ENCODE peak calls at places on chromosomes 2 and 18, in seven cellular contexts. Q is cardiac fibroblast, G is PC-3, U is psoas muscle, O is H7, Z is lower lobe of right lung, H is transverse colon. X is an unnamed sample.

GRCh38 chr2:163778045-163778753 is 42.4 kb upstream of the FIGN start:
- DNase-seq in Q (peak), G (peak), U (no peak), O (no peak), Z (no peak), H (no peak), X (no peak)

GRCh38 chr2:187390891-187391290 is 57.2 kb downstream of the CALCRL start:
- DNase-seq in Q (peak), G (peak), U (no peak), O (no peak), Z (no peak), H (no peak), X (no peak)

GRCh38 chr2:133968446-133968845 is 285.4 kb upstream of the MGAT5 start:
- DNase-seq in Q (no peak), G (no peak), U (no peak), O (no peak), Z (no peak), H (no peak), X (no peak)

GRCh38 chr2:78654941-78655340 is 370.6 kb upstream of the REG3G start:
- DNase-seq in Q (no peak), G (no peak), U (no peak), O (no peak), Z (no peak), H (no peak), X (no peak)

GRCh38 chr2:869357-869871 is 81.2 kb upstream of the SNTG2 start:
- DNase-seq in Q (no peak), G (no peak), U (no peak), O (no peak), Z (no peak), H (no peak), X (peak)

GRCh38 chr2:10964076-10964812 is 52.5 kb downstream of the KCNF1 start:
- DNase-seq in Q (peak), G (no peak), U (no peak), O (no peak), Z (no peak), H (no peak), X (no peak)

GRCh38 chr18:24293254-24293653 is 104.4 kb downstream of the OSBPL1A start:
- DNase-seq in Q (no peak), G (no peak), U (no peak), O (no peak), Z (no peak), H (no peak), X (no peak)

GRCh38 chr2:17386771-17387170 is 131.5 kb downstream of the RAD51AP2 start:
- DNase-seq in Q (no peak), G (no peak), U (no peak), O (no peak), Z (no peak), H (no peak), X (no peak)

GRCh38 chr18:79394438-79395307 is 1.1 kb upstream of the NFATC1 start:
- DNase-seq in Q (peak), G (peak), U (no peak), O (no peak), Z (no peak), H (no peak), X (peak)

GRCh38 chr2:44237221-44237620 is 38.1 kb upstream of the SLC3A1 start:
- DNase-seq in Q (no peak), G (no peak), U (no peak), O (no peak), Z (no peak), H (no peak), X (peak)

GRCh38 chr2:224286923-224287322 is 115.0 kb downstream of the FAM124B start:
- DNase-seq in Q (no peak), G (peak), U (no peak), O (no peak), Z (no peak), H (no peak), X (peak)

GRCh38 chr2:224838335-224838734 is 122.2 kb upstream of the CCDC195 start:
- DNase-seq in Q (peak), G (no peak), U (no peak), O (no peak), Z (no peak), H (no peak), X (no peak)

DNA sequence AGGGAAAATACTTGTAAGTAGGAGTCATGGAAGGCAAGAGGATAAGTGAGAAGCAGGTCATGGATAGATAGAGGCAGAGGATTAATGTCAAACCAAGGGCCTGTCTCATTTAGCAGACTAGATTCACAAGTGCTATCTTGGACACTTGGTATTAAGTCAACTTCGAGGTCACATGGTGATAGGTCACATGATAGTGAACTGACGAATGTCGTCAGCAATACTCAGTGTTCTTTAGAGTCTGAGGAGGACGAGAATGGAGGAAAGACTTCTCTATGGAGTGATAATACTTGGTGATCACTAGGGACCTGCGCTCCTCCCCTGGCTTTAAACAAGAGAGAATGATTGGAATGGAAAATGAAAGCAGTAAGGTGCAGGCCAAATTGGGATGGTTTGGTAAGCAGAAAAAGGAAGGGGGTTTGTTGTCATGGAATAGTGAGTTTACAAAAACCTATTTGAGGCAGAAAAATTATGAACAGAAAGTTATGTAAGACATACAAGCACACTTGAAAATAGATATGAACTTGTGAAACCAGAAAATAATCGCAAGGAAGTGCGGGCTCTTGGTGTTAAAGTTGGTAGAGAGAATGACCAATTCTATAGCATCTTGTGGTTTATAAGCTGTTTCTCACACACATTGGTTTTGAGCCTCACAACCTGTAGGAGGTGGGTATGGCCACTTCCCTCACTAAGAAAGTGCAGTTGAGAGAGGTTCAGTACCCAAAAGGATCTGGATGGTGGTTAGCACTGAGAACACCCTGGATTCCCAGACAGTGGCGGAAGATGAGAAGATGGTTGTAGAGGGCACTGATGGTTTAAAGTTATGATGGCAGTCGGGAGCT is 141.5 kb downstream of the WDSUB1 start:
- DNase-seq in Q (no peak), G (no peak), U (no peak), O (no peak), Z (no peak), H (no peak), X (no peak)
- H3K4me3 ChIP-seq in Q (no peak), G (no peak), U (no peak), O (no peak), Z (no peak), H (no peak), X (no peak)

GRCh38 chr2:128644745-128645256 is 326.1 kb upstream of the HS6ST1 start:
- DNase-seq in Q (no peak), G (no peak), U (no peak), O (peak), Z (no peak), H (no peak), X (no peak)
- H3K4me3 ChIP-seq in Q (no peak), G (no peak), U (no peak), O (no peak), Z (no peak), H (no peak), X (no peak)

GRCh38 chr18:500556-501405 is at the start of gene COLEC12:
- DNase-seq in Q (no peak), G (no peak), U (peak), O (peak), Z (peak), H (peak), X (no peak)

GRCh38 chr18:498901-499300 is 1.6 kb downstream of the COLEC12 start:
- DNase-seq in Q (no peak), G (no peak), U (no peak), O (no peak), Z (no peak), H (no peak), X (no peak)

GRCh38 chr18:501406-501714 is 859 bp upstream of the COLEC12 start:
- DNase-seq in Q (no peak), G (no peak), U (no peak), O (peak), Z (no peak), H (no peak), X (no peak)

GRCh38 chr18:500230-500555 is 308 bp downstream of the COLEC12 start:
- DNase-seq in Q (no peak), G (no peak), U (peak), O (peak), Z (no peak), H (no peak), X (no peak)

GRCh38 chr18:499351-500229 is 911 bp downstream of the COLEC12 start:
- DNase-seq in Q (peak), G (peak), U (peak), O (peak), Z (peak), H (no peak), X (no peak)
- H3K4me3 ChIP-seq in Q (peak), G (peak), U (peak), O (peak), Z (peak), H (peak), X (no peak)

DNA sequence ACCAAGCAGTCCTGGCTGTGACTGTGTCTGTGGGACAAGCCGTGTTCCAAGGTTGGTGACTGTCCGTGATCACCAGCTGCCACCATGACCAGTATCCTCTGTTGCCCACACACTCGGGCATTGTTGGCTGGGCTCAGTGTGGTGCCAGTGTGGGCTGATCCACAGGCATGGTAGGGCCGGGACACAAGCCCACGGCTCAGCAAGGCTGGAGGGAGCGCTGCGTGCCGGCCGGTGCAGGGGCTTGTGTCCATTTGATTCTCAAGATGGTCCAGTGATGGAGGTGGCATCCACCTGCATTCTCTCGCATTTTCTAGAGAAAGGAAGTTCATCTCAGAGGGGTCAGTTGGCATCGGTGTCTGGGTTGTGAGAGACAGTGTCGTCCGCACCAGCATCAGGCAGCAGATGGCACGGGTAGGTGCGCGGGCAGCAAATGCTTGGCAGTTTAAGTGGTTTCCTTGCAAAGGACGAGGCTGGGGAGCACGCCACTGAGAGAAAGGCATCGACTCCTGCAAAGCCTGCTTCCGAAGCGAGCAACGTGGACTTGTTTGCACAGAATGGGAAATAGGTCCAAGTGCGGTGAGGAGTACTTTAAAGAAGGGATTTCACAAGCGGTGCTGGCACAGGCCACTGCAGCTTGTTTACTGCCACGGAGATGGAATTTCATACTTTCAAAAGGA is 20.9 kb downstream of the TWIST2 start:
- DNase-seq in Q (peak), G (no peak), U (peak), O (no peak), Z (peak), H (peak), X (no peak)
- H3K4me3 ChIP-seq in Q (no peak), G (no peak), U (no peak), O (no peak), Z (no peak), H (no peak), X (no peak)

GRCh38 chr2:9174771-9175441 is 31.7 kb upstream of the ASAP2 start:
- DNase-seq in Q (peak), G (peak), U (no peak), O (no peak), Z (peak), H (no peak), X (peak)

GRCh38 chr2:9178905-9179571 is 27.6 kb upstream of the ASAP2 start:
- DNase-seq in Q (peak), G (peak), U (peak), O (no peak), Z (no peak), H (peak), X (no peak)

GRCh38 chr2:9179572-9180201 is 26.9 kb upstream of the ASAP2 start:
- DNase-seq in Q (peak), G (peak), U (peak), O (no peak), Z (no peak), H (peak), X (no peak)

DNA sequence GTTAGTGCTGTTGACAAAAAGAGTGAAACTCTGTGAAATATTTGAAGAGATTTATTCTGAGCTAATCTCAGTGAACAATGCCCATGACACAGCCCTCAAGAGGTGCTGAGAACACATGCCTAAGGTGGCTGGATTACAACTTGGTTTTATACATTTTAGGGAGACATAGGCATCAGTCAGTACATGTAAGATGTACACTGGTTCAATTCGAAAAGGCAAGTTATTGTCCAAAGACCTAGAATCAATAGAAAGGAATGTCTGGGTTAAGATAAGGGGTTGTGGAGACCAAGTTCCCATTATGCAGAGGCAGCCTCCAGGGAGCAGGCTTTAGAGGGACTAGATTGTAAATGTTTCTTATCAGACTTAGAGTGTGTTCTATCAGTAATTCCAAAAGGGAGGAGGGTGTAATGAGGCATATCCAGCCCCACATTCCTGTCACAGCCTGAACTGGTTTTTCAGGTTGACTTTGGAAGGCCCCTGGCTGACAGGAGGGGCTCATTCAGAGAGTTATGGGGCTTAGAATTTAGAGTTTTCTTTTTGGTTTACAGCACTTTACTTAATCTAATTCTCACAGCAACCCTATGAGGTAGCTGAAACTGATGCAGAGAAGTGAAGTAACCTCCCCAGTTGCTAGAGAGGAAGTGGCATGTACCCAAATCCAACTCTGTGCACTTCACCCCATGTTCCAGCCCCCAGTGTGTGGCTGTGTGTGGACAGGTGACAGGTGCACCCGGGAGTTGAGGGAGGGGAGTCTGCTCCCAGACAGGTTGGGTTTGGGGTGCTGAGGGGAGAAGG is 28.3 kb upstream of the ASAP2 start:
- DNase-seq in Q (peak), G (peak), U (no peak), O (no peak), Z (no peak), H (peak), X (no peak)
- H3K4me3 ChIP-seq in Q (no peak), G (peak), U (no peak), O (no peak), Z (no peak), H (no peak), X (no peak)

DNA sequence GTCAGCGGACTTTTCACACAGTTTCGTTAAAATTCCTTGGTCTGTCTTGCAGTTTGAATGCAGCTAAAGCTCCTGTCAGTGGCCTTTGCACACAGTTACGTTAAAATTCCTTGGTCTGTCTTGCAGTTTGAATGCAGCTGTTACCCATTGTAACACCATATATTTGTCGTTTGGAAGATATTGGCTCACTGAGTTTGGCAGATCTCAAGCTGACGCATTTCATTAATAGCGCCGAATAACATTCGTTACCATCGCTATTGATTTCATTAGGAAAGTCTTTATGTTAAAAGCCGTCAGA is 1.1 kb downstream of the LIMS1 start:
- DNase-seq in Q (peak), G (peak), U (no peak), O (no peak), Z (no peak), H (no peak), X (no peak)
- H3K4me3 ChIP-seq in Q (peak), G (peak), U (peak), O (peak), Z (peak), H (peak), X (peak)